ENCODE peak calls at places on chromosomes 16 and 17, in five cellular contexts. One of them, this sample, is unnamed.

GRCh38 chr17:31724619-31725018 is 134.4 kb downstream of the COPRS start:
- DNase-seq in H1: peak; percentile 11
- DNase-seq in NT2/D1: no peak
- DNase-seq in GM12878: no peak
- DNase-seq in HepG2: no peak
- DNase-seq in this sample: no peak

GRCh38 chr17:2179615-2180295 is 123.8 kb downstream of the SMG6 start:
- DNase-seq in H1: no peak
- DNase-seq in NT2/D1: no peak
- DNase-seq in GM12878: no peak
- DNase-seq in HepG2: no peak
- DNase-seq in this sample: no peak

GRCh38 chr17:38861399-38861843 is 7.9 kb upstream of the RPL23 start:
- DNase-seq in H1: no peak
- DNase-seq in NT2/D1: no peak
- DNase-seq in GM12878: no peak
- DNase-seq in HepG2: peak; percentile 67
- DNase-seq in this sample: no peak

GRCh38 chr17:37826497-37827115 is 81.7 kb upstream of the HNF1B start:
- DNase-seq in H1: no peak
- DNase-seq in NT2/D1: no peak
- DNase-seq in GM12878: no peak
- DNase-seq in HepG2: no peak
- DNase-seq in this sample: no peak

GRCh38 chr16:14401839-14402115 is 228.3 kb downstream of the PARN start:
- DNase-seq in H1: no peak
- DNase-seq in NT2/D1: no peak
- DNase-seq in GM12878: no peak
- DNase-seq in HepG2: no peak
- DNase-seq in this sample: no peak

GRCh38 chr16:4316732-4317461 is 1.0 kb downstream of the GLIS2 start:
- DNase-seq in H1: peak; percentile 77
- DNase-seq in NT2/D1: no peak
- DNase-seq in GM12878: no peak
- DNase-seq in HepG2: no peak
- DNase-seq in this sample: no peak

GRCh38 chr17:78988152-78988551 is 8.4 kb upstream of the LGALS3BP start:
- DNase-seq in H1: no peak
- DNase-seq in NT2/D1: no peak
- DNase-seq in GM12878: no peak
- DNase-seq in HepG2: no peak
- DNase-seq in this sample: no peak

GRCh38 chr16:55815320-55815719 is 17.6 kb downstream of the CES1 start:
- DNase-seq in H1: no peak
- DNase-seq in NT2/D1: no peak
- DNase-seq in GM12878: no peak
- DNase-seq in HepG2: no peak
- DNase-seq in this sample: no peak

GRCh38 chr16:84505249-84506156 is 1.0 kb upstream of the MEAK7 start:
- DNase-seq in H1: no peak
- DNase-seq in NT2/D1: no peak
- DNase-seq in GM12878: no peak
- DNase-seq in HepG2: no peak
- DNase-seq in this sample: no peak

GRCh38 chr17:61225178-61225577 is 174.5 kb upstream of the TBX2 start:
- DNase-seq in H1: no peak
- DNase-seq in NT2/D1: no peak
- DNase-seq in GM12878: no peak
- DNase-seq in HepG2: no peak
- DNase-seq in this sample: no peak
- TF ChIP-seq SUZ12 in H1: no peak
- TF ChIP-seq SUZ12 in NT2/D1: no peak
- TF ChIP-seq SUZ12 in GM12878: no peak
- TF ChIP-seq SUZ12 in HepG2: no peak
- TF ChIP-seq SUZ12 in this sample: no peak

GRCh38 chr16:718389-718788 is 2.6 kb upstream of the ANTKMT start:
- DNase-seq in H1: no peak
- DNase-seq in NT2/D1: no peak
- DNase-seq in GM12878: no peak
- DNase-seq in HepG2: no peak
- DNase-seq in this sample: no peak

GRCh38 chr16:716250-716607 is 1.3 kb downstream of the METRN start:
- DNase-seq in H1: no peak
- DNase-seq in NT2/D1: no peak
- DNase-seq in GM12878: no peak
- DNase-seq in HepG2: peak; percentile 80
- DNase-seq in this sample: no peak

GRCh38 chr16:716768-717325 is 1.9 kb downstream of the METRN start:
- DNase-seq in H1: no peak
- DNase-seq in NT2/D1: no peak
- DNase-seq in GM12878: no peak
- DNase-seq in HepG2: no peak
- DNase-seq in this sample: no peak

GRCh38 chr16:718922-719321 is 2.0 kb upstream of the ANTKMT start:
- DNase-seq in H1: no peak
- DNase-seq in NT2/D1: no peak
- DNase-seq in GM12878: no peak
- DNase-seq in HepG2: no peak
- DNase-seq in this sample: no peak

DNA sequence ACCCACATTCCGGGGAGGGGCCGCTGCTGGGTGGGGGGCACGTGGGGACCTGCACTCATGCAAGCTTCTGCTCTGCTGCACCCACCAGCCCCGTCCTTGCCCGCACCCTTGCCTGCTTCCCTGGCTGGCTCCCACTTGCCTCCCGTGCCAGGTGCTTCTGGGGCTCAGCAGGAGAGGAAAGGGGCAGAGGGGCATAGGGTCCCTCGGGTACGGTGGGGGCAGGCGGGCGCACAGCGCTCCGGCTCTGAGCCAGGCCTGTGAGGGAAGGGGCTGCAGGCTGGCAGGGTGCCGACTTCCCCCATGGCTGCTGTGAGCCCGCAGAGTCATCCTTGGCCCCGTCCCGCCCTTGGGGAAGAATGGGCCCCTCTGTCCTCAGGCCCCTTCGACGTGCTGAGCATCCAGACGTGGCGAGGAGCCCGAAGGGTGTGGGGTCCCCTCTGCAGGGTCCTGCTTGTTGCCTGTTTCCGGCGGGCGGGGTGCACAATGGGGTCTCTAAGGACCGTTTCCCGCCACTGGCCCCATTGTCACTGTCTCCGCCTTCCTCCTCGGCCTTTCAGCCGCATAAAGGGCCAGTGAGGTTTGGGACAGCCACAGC is 2.8 kb downstream of the METRN start:
- DNase-seq in H1: no peak
- DNase-seq in NT2/D1: no peak
- DNase-seq in GM12878: no peak
- DNase-seq in HepG2: no peak
- DNase-seq in this sample: no peak
- TF ChIP-seq SUZ12 in H1: no peak
- TF ChIP-seq SUZ12 in NT2/D1: no peak
- TF ChIP-seq SUZ12 in GM12878: no peak
- TF ChIP-seq SUZ12 in HepG2: no peak
- TF ChIP-seq SUZ12 in this sample: no peak

DNA sequence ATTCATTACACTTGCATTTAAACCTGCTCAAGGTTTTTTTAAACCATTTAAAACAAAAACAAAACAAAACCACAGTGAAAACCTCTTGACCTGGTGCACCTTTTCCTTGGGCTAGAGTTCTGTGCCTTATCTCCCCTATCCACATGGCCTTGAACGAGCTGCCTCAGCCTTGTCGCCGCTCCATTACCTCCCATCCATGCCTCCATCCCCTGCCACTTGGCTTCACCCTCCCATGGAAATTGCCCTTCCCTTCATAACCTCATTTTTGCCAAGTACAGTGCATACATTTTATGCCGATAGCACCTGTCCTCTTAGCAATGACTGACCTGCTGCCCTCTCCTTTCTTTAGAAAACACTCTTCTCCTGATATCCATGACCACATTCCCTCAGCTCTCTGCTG is 188.6 kb upstream of the ASIC2 start:
- DNase-seq in H1: no peak
- DNase-seq in NT2/D1: no peak
- DNase-seq in GM12878: no peak
- DNase-seq in HepG2: no peak
- DNase-seq in this sample: no peak
- TF ChIP-seq SUZ12 in H1: no peak
- TF ChIP-seq SUZ12 in NT2/D1: no peak
- TF ChIP-seq SUZ12 in GM12878: no peak
- TF ChIP-seq SUZ12 in HepG2: no peak
- TF ChIP-seq SUZ12 in this sample: no peak

DNA sequence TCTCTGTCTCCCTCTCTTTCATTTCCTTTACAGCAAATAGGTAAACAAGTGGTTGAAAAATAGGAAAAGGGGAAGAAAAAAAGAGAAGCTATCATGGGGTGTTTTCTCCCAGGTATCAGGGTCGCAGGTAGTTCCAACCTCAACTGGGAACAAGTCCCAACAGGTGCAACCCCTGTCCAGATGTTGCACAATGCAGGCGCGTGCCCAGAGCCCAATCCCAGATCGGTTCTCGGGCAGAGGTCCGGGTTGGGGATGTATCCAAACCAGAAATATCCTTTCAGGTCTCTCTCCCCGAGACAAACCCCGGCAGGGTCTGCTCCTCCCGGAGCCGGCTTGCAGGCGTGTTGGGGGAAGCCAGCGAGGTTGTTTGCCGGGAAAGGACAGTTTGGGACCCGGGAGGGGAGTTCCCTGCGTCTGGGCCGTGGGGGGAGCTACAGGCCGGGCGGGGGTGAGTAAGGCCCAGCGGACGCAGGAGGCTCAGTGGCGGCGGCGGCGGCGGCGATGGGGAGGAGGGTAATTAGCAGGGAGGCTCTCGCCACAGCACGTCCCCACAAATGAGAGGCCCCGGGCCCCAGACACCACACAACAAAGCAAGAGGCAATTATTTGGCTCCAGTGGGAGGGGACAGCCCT is 21.2 kb upstream of the SP6 start:
- DNase-seq in H1: no peak
- DNase-seq in NT2/D1: no peak
- DNase-seq in GM12878: no peak
- DNase-seq in HepG2: no peak
- DNase-seq in this sample: no peak
- TF ChIP-seq SUZ12 in H1: peak; percentile 30
- TF ChIP-seq SUZ12 in NT2/D1: no peak
- TF ChIP-seq SUZ12 in GM12878: no peak
- TF ChIP-seq SUZ12 in HepG2: no peak
- TF ChIP-seq SUZ12 in this sample: no peak

GRCh38 chr16:17461951-17462729 is 8.6 kb downstream of the XYLT1 start:
- DNase-seq in H1: no peak
- DNase-seq in NT2/D1: no peak
- DNase-seq in GM12878: no peak
- DNase-seq in HepG2: no peak
- DNase-seq in this sample: no peak
- TF ChIP-seq SUZ12 in H1: no peak
- TF ChIP-seq SUZ12 in NT2/D1: no peak
- TF ChIP-seq SUZ12 in GM12878: no peak
- TF ChIP-seq SUZ12 in HepG2: no peak
- TF ChIP-seq SUZ12 in this sample: no peak

DNA sequence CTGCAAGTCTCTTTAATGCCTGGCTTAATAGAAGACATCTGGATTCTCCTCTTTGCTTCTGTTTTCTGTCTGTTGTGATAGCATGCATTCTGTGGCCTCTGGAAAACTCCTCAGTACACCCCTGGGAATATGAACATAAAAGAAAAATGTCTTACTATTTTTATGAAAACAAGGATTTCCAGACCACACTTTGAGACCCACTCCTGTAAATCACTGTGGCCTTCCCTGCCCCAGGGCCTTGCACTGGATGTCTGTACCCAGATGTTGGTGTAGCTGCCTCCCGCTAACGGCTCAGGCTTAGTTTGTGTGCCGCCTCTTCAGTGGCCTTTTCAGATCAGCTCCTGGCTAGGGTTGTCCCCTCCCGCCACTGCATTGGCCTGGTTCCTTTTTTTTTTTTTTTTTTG is 126.6 kb downstream of the SOCS1 start:
- DNase-seq in H1: no peak
- DNase-seq in NT2/D1: no peak
- DNase-seq in GM12878: no peak
- DNase-seq in HepG2: no peak
- DNase-seq in this sample: no peak
- TF ChIP-seq SUZ12 in H1: no peak
- TF ChIP-seq SUZ12 in NT2/D1: no peak
- TF ChIP-seq SUZ12 in GM12878: no peak
- TF ChIP-seq SUZ12 in HepG2: no peak
- TF ChIP-seq SUZ12 in this sample: no peak